ENCODE peak calls at places on chromosomes 12 and 14, in seven cellular contexts. Z is AG04450, D is dorsolateral prefrontal cortex, F is A549, U is epithelial cell of esophagus, O is K562, E is fibroblast of mammary gland. T is an unnamed sample.
A peak's percentile ranks its signal among the peaks of the same experiment; 100 is the strongest.

GRCh38 chr14:23694085-23694975 is 58.2 kb downstream of the DHRS2 start:
- DNase-seq in E (no peak), F (no peak), O (no peak), D (no peak), Z (no peak), U (peak; percentile 86), T (no peak)

GRCh38 chr12:68109444-68110217 is 49.9 kb downstream of the IFNG start:
- DNase-seq in E (no peak), F (no peak), O (no peak), D (no peak), Z (no peak), U (no peak), T (no peak)

GRCh38 chr12:115949675-115950074 is 327.8 kb downstream of the MED13L start:
- DNase-seq in E (no peak), U (no peak), Z (no peak), O (no peak), F (no peak), D (no peak), T (no peak)

GRCh38 chr12:108253540-108253939 is 85.6 kb downstream of the CMKLR1 start:
- DNase-seq in U (no peak), Z (no peak), D (no peak), F (no peak), E (no peak), O (no peak), T (no peak)

GRCh38 chr12:42426733-42427132 is 100.8 kb downstream of the PPHLN1 start:
- DNase-seq in U (peak; percentile 91), D (no peak), F (peak; percentile 21), Z (no peak), O (peak; percentile 54), E (peak; percentile 70), T (no peak)

GRCh38 chr14:97977711-97978261 is 1180.6 kb downstream of the VRK1 start:
- DNase-seq in O (no peak), D (peak; percentile 60), F (no peak), Z (no peak), U (peak; percentile 68), E (peak; percentile 6), T (no peak)

GRCh38 chr12:48602192-48602989 is 32.5 kb upstream of the LALBA start:
- DNase-seq in E (peak; percentile 41), O (no peak), Z (no peak), F (no peak), U (peak; percentile 70), D (no peak), T (no peak)

GRCh38 chr12:55830601-55831406 is 1.4 kb upstream of the DNAJC14 start:
- DNase-seq in D (peak; percentile 76), E (peak; percentile 66), O (peak; percentile 80), U (peak; percentile 48), F (peak; percentile 40), Z (no peak), T (peak; percentile 80)

GRCh38 chr14:34322940-34323418 is 139.1 kb downstream of the SPTSSA start:
- DNase-seq in U (peak; percentile 76), D (no peak), E (peak; percentile 63), Z (peak; percentile 26), O (peak; percentile 52), F (peak; percentile 59), T (no peak)

GRCh38 chr12:130591736-130592135 is 124.4 kb downstream of the RIMBP2 start:
- DNase-seq in O (no peak), D (no peak), F (no peak), E (no peak), U (no peak), Z (no peak), T (no peak)

GRCh38 chr12:68451261-68452091 is 119.3 kb upstream of the MDM1 start:
- DNase-seq in D (no peak), F (no peak), U (peak; percentile 24), Z (peak; percentile 52), E (peak; percentile 82), O (no peak), T (no peak)

GRCh38 chr14:68612049-68612448 is 180.8 kb downstream of the ZFP36L1 start:
- DNase-seq in U (no peak), Z (peak; percentile 24), O (no peak), D (no peak), E (no peak), F (no peak), T (no peak)

GRCh38 chr14:104977681-104978647 is at the start of gene AHNAK2:
- DNase-seq in F (peak; percentile 60), O (peak; percentile 88), U (peak; percentile 88), D (peak; percentile 36), E (peak; percentile 68), Z (peak; percentile 20), T (no peak)

GRCh38 chr12:131766382-131767107 is 55.7 kb downstream of the SFSWAP start:
- DNase-seq in D (no peak), E (no peak), U (no peak), F (no peak), Z (no peak), O (no peak), T (no peak)

GRCh38 chr14:106652494-106652893 is 1126.1 kb downstream of the TMEM121 start:
- DNase-seq in E (no peak), O (no peak), F (no peak), D (no peak), U (peak; percentile 22), Z (no peak), T (no peak)

GRCh38 chr12:51863921-51864700 is 15.6 kb upstream of the FIGNL2 start:
- DNase-seq in F (no peak), D (no peak), Z (no peak), O (peak; percentile 39), U (no peak), E (no peak), T (peak; percentile 82)

GRCh38 chr12:64678248-64678647 is 68.0 kb downstream of the RASSF3 start:
- DNase-seq in F (no peak), D (no peak), Z (no peak), O (no peak), E (no peak), U (peak; percentile 59), T (no peak)

GRCh38 chr14:103346286-103346685 is 12.2 kb downstream of the EIF5 start:
- DNase-seq in Z (no peak), E (peak; percentile 33), O (no peak), D (no peak), F (no peak), U (no peak), T (no peak)

GRCh38 chr12:45050751-45051489 is at the start of gene DBX2:
- DNase-seq in D (no peak), F (no peak), O (no peak), E (no peak), U (peak; percentile 2), Z (no peak), T (peak; percentile 72)

GRCh38 chr12:12718853-12719252 is 1.7 kb downstream of the CDKN1B start:
- DNase-seq in F (no peak), O (no peak), E (peak; percentile 55), U (peak; percentile 34), D (no peak), Z (no peak), T (no peak)

DNA sequence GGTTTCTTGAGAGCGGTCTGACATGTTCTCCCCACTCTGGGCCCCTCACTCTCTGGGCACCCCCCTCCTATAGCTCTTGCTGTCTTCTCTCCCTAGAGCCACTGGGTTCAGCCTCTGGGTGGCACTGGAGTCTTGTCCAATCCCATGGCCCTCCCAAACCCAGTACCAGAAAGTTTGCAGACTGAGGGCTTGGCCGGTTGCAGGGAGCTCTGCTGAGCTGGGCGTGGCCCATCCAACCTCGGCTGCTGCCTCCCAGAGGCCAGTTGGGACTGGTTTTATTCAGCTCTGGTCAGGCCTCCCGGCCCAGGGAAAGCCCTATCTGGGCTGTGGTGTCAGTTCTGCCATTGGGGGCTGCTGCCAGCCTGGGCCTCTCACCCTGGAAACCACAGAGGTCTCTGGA is 37.9 kb downstream of the ISCA2 start:
- DNase-seq in E (peak; percentile 58), U (peak; percentile 66), O (peak; percentile 39), D (no peak), F (peak; percentile 44), Z (no peak), T (no peak)
- TF ChIP-seq CTCF in E (peak; percentile 4), U (peak; percentile 43), O (peak; percentile 24), D (no peak), F (no peak), Z (peak; percentile 18), T (no peak)

GRCh38 chr12:62762645-62763044 is 172.3 kb downstream of the PPM1H start:
- DNase-seq in O (no peak), Z (no peak), E (peak; percentile 12), D (no peak), F (no peak), U (peak; percentile 29), T (no peak)

GRCh38 chr12:62761658-62762057 is 173.3 kb downstream of the PPM1H start:
- DNase-seq in O (no peak), E (peak; percentile 90), D (no peak), U (no peak), F (no peak), Z (no peak), T (no peak)

GRCh38 chr12:62763319-62763718 is 171.6 kb downstream of the PPM1H start:
- DNase-seq in Z (no peak), O (no peak), U (no peak), F (no peak), D (no peak), E (no peak), T (no peak)

GRCh38 chr12:62764251-62764650 is 170.7 kb downstream of the PPM1H start:
- DNase-seq in U (no peak), Z (no peak), O (no peak), E (peak; percentile 38), D (no peak), F (no peak), T (no peak)

DNA sequence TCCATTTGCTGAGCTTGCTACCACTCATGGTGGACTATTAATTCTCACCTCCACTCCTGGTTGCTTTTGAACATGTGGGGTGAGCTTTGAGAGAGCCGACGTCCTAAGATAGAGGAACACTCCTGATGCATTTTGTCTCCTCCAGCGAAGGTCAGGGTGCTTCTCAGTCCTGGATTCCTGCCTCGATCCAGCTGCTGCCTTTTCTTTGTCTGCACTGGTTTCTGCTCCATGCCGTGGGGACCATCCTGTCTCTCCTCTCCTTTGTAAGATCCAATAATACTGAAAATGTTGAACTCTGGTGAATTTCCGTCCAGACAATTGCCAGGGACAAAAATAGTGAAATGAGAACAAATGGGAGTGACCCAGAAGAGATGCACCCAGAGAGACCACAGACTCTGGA is 171.1 kb downstream of the PPM1H start:
- DNase-seq in F (no peak), Z (no peak), O (no peak), E (no peak), D (no peak), U (no peak), T (no peak)
- TF ChIP-seq CTCF in F (no peak), Z (no peak), O (no peak), E (no peak), D (no peak), U (no peak), T (no peak)

GRCh38 chr14:65958664-65959562 is 527.3 kb upstream of the CCDC196 start:
- DNase-seq in U (peak; percentile 30), E (peak; percentile 45), F (peak; percentile 41), D (no peak), O (peak; percentile 26), Z (no peak), T (no peak)
- TF ChIP-seq CTCF in U (peak; percentile 30), E (peak; percentile 35), F (peak; percentile 72), D (peak; percentile 72), O (no peak), Z (peak; percentile 41), T (peak; percentile 79)

DNA sequence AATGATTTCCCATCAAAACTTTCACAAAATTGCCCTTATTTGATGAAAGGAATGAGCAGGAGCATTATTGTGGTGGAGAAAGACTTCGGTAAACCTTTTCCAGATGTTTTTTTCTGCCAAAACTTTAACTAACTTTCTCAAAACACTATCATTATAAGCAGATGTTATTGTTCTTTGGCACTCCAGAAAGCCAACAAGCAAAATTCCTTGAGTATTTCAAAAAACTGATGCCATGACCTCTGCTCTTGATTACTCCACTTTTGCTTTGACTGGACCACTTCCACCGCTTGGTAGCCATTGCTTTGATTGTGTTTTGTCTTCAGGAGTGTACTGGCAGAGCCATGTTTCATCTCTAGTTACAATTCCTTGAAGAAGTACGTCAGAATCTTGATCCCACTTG is 29.7 kb upstream of the RAB21 start:
- DNase-seq in E (peak; percentile 84), O (no peak), F (no peak), U (no peak), D (no peak), Z (no peak), T (no peak)
- TF ChIP-seq CTCF in E (no peak), O (no peak), F (no peak), U (no peak), D (no peak), Z (no peak), T (no peak)

T was measured in type B pancreatic cell.